ENCODE peak calls at places on chromosomes 1 and 21, in eight cellular contexts. One of them, this sample, is unnamed.

GRCh38 chr1:203408485-203409229 is 57.7 kb upstream of the FMOD start:
- DNase-seq in stimulated activated CD8-positive, alpha-beta memory T cell treated with anti-CD3 and anti-CD28 coated beads, Interleukin-7, amount 100 ng/mL, for 1 hour: no peak
- DNase-seq in activated CD8-positive, alpha-beta memory T cell treated with anti-CD3 and anti-CD28 coated beads, Interleukin-2, amount 50 U/mL, for 4 hours: no peak
- DNase-seq in NCI-H2081: no peak
- DNase-seq in T-helper 1 cell: no peak
- DNase-seq in activated CD4-positive, CD25-positive, alpha-beta regulatory T cell treated with anti-CD3 and anti-CD28 coated beads, Interleukin-2, amount 50 U/mL, for 72 hours: no peak
- DNase-seq in transverse colon: peak; percentile 75
- DNase-seq in A549: no peak
- DNase-seq in this sample: peak; percentile 73

GRCh38 chr1:25185934-25186333 is 46.4 kb downstream of the SYF2 start:
- DNase-seq in stimulated activated CD8-positive, alpha-beta memory T cell treated with anti-CD3 and anti-CD28 coated beads, Interleukin-7, amount 100 ng/mL, for 1 hour: no peak
- DNase-seq in T-helper 1 cell: no peak
- DNase-seq in transverse colon: no peak
- DNase-seq in NCI-H2081: no peak
- DNase-seq in activated CD8-positive, alpha-beta memory T cell treated with anti-CD3 and anti-CD28 coated beads, Interleukin-2, amount 50 U/mL, for 4 hours: no peak
- DNase-seq in A549: no peak
- DNase-seq in activated CD4-positive, CD25-positive, alpha-beta regulatory T cell treated with anti-CD3 and anti-CD28 coated beads, Interleukin-2, amount 50 U/mL, for 72 hours: no peak
- DNase-seq in this sample: no peak

GRCh38 chr1:226688056-226688748 is 50.9 kb downstream of the ITPKB start:
- DNase-seq in activated CD8-positive, alpha-beta memory T cell treated with anti-CD3 and anti-CD28 coated beads, Interleukin-2, amount 50 U/mL, for 4 hours: no peak
- DNase-seq in A549: no peak
- DNase-seq in activated CD4-positive, CD25-positive, alpha-beta regulatory T cell treated with anti-CD3 and anti-CD28 coated beads, Interleukin-2, amount 50 U/mL, for 72 hours: no peak
- DNase-seq in stimulated activated CD8-positive, alpha-beta memory T cell treated with anti-CD3 and anti-CD28 coated beads, Interleukin-7, amount 100 ng/mL, for 1 hour: no peak
- DNase-seq in NCI-H2081: no peak
- DNase-seq in transverse colon: no peak
- DNase-seq in T-helper 1 cell: no peak
- DNase-seq in this sample: no peak

GRCh38 chr1:3717041-3717714 is 35.1 kb upstream of the CCDC27 start:
- DNase-seq in transverse colon: no peak
- DNase-seq in NCI-H2081: peak; percentile 32
- DNase-seq in activated CD8-positive, alpha-beta memory T cell treated with anti-CD3 and anti-CD28 coated beads, Interleukin-2, amount 50 U/mL, for 4 hours: no peak
- DNase-seq in A549: no peak
- DNase-seq in activated CD4-positive, CD25-positive, alpha-beta regulatory T cell treated with anti-CD3 and anti-CD28 coated beads, Interleukin-2, amount 50 U/mL, for 72 hours: no peak
- DNase-seq in stimulated activated CD8-positive, alpha-beta memory T cell treated with anti-CD3 and anti-CD28 coated beads, Interleukin-7, amount 100 ng/mL, for 1 hour: no peak
- DNase-seq in T-helper 1 cell: no peak
- DNase-seq in this sample: no peak

GRCh38 chr1:54996869-54997710 is 1.6 kb upstream of the BSND start:
- DNase-seq in transverse colon: no peak
- DNase-seq in activated CD4-positive, CD25-positive, alpha-beta regulatory T cell treated with anti-CD3 and anti-CD28 coated beads, Interleukin-2, amount 50 U/mL, for 72 hours: no peak
- DNase-seq in T-helper 1 cell: no peak
- DNase-seq in stimulated activated CD8-positive, alpha-beta memory T cell treated with anti-CD3 and anti-CD28 coated beads, Interleukin-7, amount 100 ng/mL, for 1 hour: no peak
- DNase-seq in NCI-H2081: no peak
- DNase-seq in A549: no peak
- DNase-seq in activated CD8-positive, alpha-beta memory T cell treated with anti-CD3 and anti-CD28 coated beads, Interleukin-2, amount 50 U/mL, for 4 hours: no peak
- DNase-seq in this sample: peak; percentile 38

GRCh38 chr21:19712441-19712840 is 1285.8 kb upstream of the NCAM2 start:
- DNase-seq in activated CD8-positive, alpha-beta memory T cell treated with anti-CD3 and anti-CD28 coated beads, Interleukin-2, amount 50 U/mL, for 4 hours: no peak
- DNase-seq in T-helper 1 cell: no peak
- DNase-seq in A549: no peak
- DNase-seq in NCI-H2081: no peak
- DNase-seq in transverse colon: no peak
- DNase-seq in stimulated activated CD8-positive, alpha-beta memory T cell treated with anti-CD3 and anti-CD28 coated beads, Interleukin-7, amount 100 ng/mL, for 1 hour: no peak
- DNase-seq in activated CD4-positive, CD25-positive, alpha-beta regulatory T cell treated with anti-CD3 and anti-CD28 coated beads, Interleukin-2, amount 50 U/mL, for 72 hours: no peak
- DNase-seq in this sample: no peak

GRCh38 chr1:8598060-8598724 is 219.2 kb downstream of the RERE start:
- DNase-seq in stimulated activated CD8-positive, alpha-beta memory T cell treated with anti-CD3 and anti-CD28 coated beads, Interleukin-7, amount 100 ng/mL, for 1 hour: no peak
- DNase-seq in transverse colon: peak; percentile 26
- DNase-seq in A549: no peak
- DNase-seq in T-helper 1 cell: no peak
- DNase-seq in NCI-H2081: peak; percentile 83
- DNase-seq in activated CD4-positive, CD25-positive, alpha-beta regulatory T cell treated with anti-CD3 and anti-CD28 coated beads, Interleukin-2, amount 50 U/mL, for 72 hours: no peak
- DNase-seq in activated CD8-positive, alpha-beta memory T cell treated with anti-CD3 and anti-CD28 coated beads, Interleukin-2, amount 50 U/mL, for 4 hours: no peak
- DNase-seq in this sample: peak; percentile 48

GRCh38 chr1:59556802-59557548 is 257.8 kb upstream of the HOOK1 start:
- DNase-seq in transverse colon: peak; percentile 34
- DNase-seq in stimulated activated CD8-positive, alpha-beta memory T cell treated with anti-CD3 and anti-CD28 coated beads, Interleukin-7, amount 100 ng/mL, for 1 hour: no peak
- DNase-seq in activated CD8-positive, alpha-beta memory T cell treated with anti-CD3 and anti-CD28 coated beads, Interleukin-2, amount 50 U/mL, for 4 hours: no peak
- DNase-seq in T-helper 1 cell: no peak
- DNase-seq in A549: no peak
- DNase-seq in activated CD4-positive, CD25-positive, alpha-beta regulatory T cell treated with anti-CD3 and anti-CD28 coated beads, Interleukin-2, amount 50 U/mL, for 72 hours: no peak
- DNase-seq in NCI-H2081: no peak
- DNase-seq in this sample: peak; percentile 47

GRCh38 chr1:204313675-204314074 is 46.1 kb downstream of the PLEKHA6 start:
- DNase-seq in activated CD8-positive, alpha-beta memory T cell treated with anti-CD3 and anti-CD28 coated beads, Interleukin-2, amount 50 U/mL, for 4 hours: no peak
- DNase-seq in transverse colon: no peak
- DNase-seq in stimulated activated CD8-positive, alpha-beta memory T cell treated with anti-CD3 and anti-CD28 coated beads, Interleukin-7, amount 100 ng/mL, for 1 hour: no peak
- DNase-seq in activated CD4-positive, CD25-positive, alpha-beta regulatory T cell treated with anti-CD3 and anti-CD28 coated beads, Interleukin-2, amount 50 U/mL, for 72 hours: no peak
- DNase-seq in A549: no peak
- DNase-seq in NCI-H2081: peak; percentile 89
- DNase-seq in T-helper 1 cell: no peak
- DNase-seq in this sample: no peak

GRCh38 chr1:24118410-24119242 is 6.7 kb upstream of the MYOM3 start:
- DNase-seq in T-helper 1 cell: no peak
- DNase-seq in stimulated activated CD8-positive, alpha-beta memory T cell treated with anti-CD3 and anti-CD28 coated beads, Interleukin-7, amount 100 ng/mL, for 1 hour: no peak
- DNase-seq in transverse colon: peak; percentile 78
- DNase-seq in activated CD4-positive, CD25-positive, alpha-beta regulatory T cell treated with anti-CD3 and anti-CD28 coated beads, Interleukin-2, amount 50 U/mL, for 72 hours: no peak
- DNase-seq in A549: no peak
- DNase-seq in activated CD8-positive, alpha-beta memory T cell treated with anti-CD3 and anti-CD28 coated beads, Interleukin-2, amount 50 U/mL, for 4 hours: no peak
- DNase-seq in NCI-H2081: no peak
- DNase-seq in this sample: peak; percentile 84

GRCh38 chr1:33007190-33008050 is 29.3 kb downstream of the AK2 start:
- DNase-seq in A549: peak; percentile 84
- DNase-seq in T-helper 1 cell: no peak
- DNase-seq in transverse colon: peak; percentile 28
- DNase-seq in activated CD8-positive, alpha-beta memory T cell treated with anti-CD3 and anti-CD28 coated beads, Interleukin-2, amount 50 U/mL, for 4 hours: no peak
- DNase-seq in activated CD4-positive, CD25-positive, alpha-beta regulatory T cell treated with anti-CD3 and anti-CD28 coated beads, Interleukin-2, amount 50 U/mL, for 72 hours: no peak
- DNase-seq in NCI-H2081: no peak
- DNase-seq in stimulated activated CD8-positive, alpha-beta memory T cell treated with anti-CD3 and anti-CD28 coated beads, Interleukin-7, amount 100 ng/mL, for 1 hour: no peak
- DNase-seq in this sample: peak; percentile 80

GRCh38 chr1:115112496-115113375 is 23.4 kb upstream of the TSPAN2 start:
- DNase-seq in T-helper 1 cell: peak; percentile 35
- DNase-seq in stimulated activated CD8-positive, alpha-beta memory T cell treated with anti-CD3 and anti-CD28 coated beads, Interleukin-7, amount 100 ng/mL, for 1 hour: no peak
- DNase-seq in A549: no peak
- DNase-seq in activated CD8-positive, alpha-beta memory T cell treated with anti-CD3 and anti-CD28 coated beads, Interleukin-2, amount 50 U/mL, for 4 hours: peak; percentile 55
- DNase-seq in activated CD4-positive, CD25-positive, alpha-beta regulatory T cell treated with anti-CD3 and anti-CD28 coated beads, Interleukin-2, amount 50 U/mL, for 72 hours: peak; percentile 60
- DNase-seq in NCI-H2081: peak; percentile 23
- DNase-seq in transverse colon: peak; percentile 38
- DNase-seq in this sample: peak; percentile 34

GRCh38 chr1:21779613-21780521 is 3.1 kb downstream of the USP48 start:
- DNase-seq in activated CD4-positive, CD25-positive, alpha-beta regulatory T cell treated with anti-CD3 and anti-CD28 coated beads, Interleukin-2, amount 50 U/mL, for 72 hours: no peak
- DNase-seq in transverse colon: no peak
- DNase-seq in A549: no peak
- DNase-seq in stimulated activated CD8-positive, alpha-beta memory T cell treated with anti-CD3 and anti-CD28 coated beads, Interleukin-7, amount 100 ng/mL, for 1 hour: no peak
- DNase-seq in activated CD8-positive, alpha-beta memory T cell treated with anti-CD3 and anti-CD28 coated beads, Interleukin-2, amount 50 U/mL, for 4 hours: peak; percentile 23
- DNase-seq in NCI-H2081: no peak
- DNase-seq in T-helper 1 cell: no peak
- DNase-seq in this sample: no peak

GRCh38 chr1:108609483-108610066 is 49.7 kb downstream of the EEIG2 start:
- DNase-seq in activated CD4-positive, CD25-positive, alpha-beta regulatory T cell treated with anti-CD3 and anti-CD28 coated beads, Interleukin-2, amount 50 U/mL, for 72 hours: no peak
- DNase-seq in transverse colon: no peak
- DNase-seq in T-helper 1 cell: no peak
- DNase-seq in stimulated activated CD8-positive, alpha-beta memory T cell treated with anti-CD3 and anti-CD28 coated beads, Interleukin-7, amount 100 ng/mL, for 1 hour: no peak
- DNase-seq in A549: no peak
- DNase-seq in activated CD8-positive, alpha-beta memory T cell treated with anti-CD3 and anti-CD28 coated beads, Interleukin-2, amount 50 U/mL, for 4 hours: no peak
- DNase-seq in NCI-H2081: peak; percentile 57
- DNase-seq in this sample: no peak

GRCh38 chr1:197908695-197909336 is 6.4 kb downstream of the C1orf53 start:
- DNase-seq in NCI-H2081: no peak
- DNase-seq in activated CD4-positive, CD25-positive, alpha-beta regulatory T cell treated with anti-CD3 and anti-CD28 coated beads, Interleukin-2, amount 50 U/mL, for 72 hours: no peak
- DNase-seq in activated CD8-positive, alpha-beta memory T cell treated with anti-CD3 and anti-CD28 coated beads, Interleukin-2, amount 50 U/mL, for 4 hours: no peak
- DNase-seq in stimulated activated CD8-positive, alpha-beta memory T cell treated with anti-CD3 and anti-CD28 coated beads, Interleukin-7, amount 100 ng/mL, for 1 hour: no peak
- DNase-seq in A549: no peak
- DNase-seq in T-helper 1 cell: no peak
- DNase-seq in transverse colon: no peak
- DNase-seq in this sample: no peak

GRCh38 chr1:230307213-230307612 is 118.9 kb downstream of the PGBD5 start:
- DNase-seq in NCI-H2081: no peak
- DNase-seq in transverse colon: no peak
- DNase-seq in activated CD8-positive, alpha-beta memory T cell treated with anti-CD3 and anti-CD28 coated beads, Interleukin-2, amount 50 U/mL, for 4 hours: no peak
- DNase-seq in stimulated activated CD8-positive, alpha-beta memory T cell treated with anti-CD3 and anti-CD28 coated beads, Interleukin-7, amount 100 ng/mL, for 1 hour: no peak
- DNase-seq in T-helper 1 cell: no peak
- DNase-seq in A549: no peak
- DNase-seq in activated CD4-positive, CD25-positive, alpha-beta regulatory T cell treated with anti-CD3 and anti-CD28 coated beads, Interleukin-2, amount 50 U/mL, for 72 hours: no peak
- DNase-seq in this sample: no peak

GRCh38 chr1:27435566-27436203 is 43.3 kb downstream of the GPR3 start:
- DNase-seq in activated CD4-positive, CD25-positive, alpha-beta regulatory T cell treated with anti-CD3 and anti-CD28 coated beads, Interleukin-2, amount 50 U/mL, for 72 hours: no peak
- DNase-seq in A549: no peak
- DNase-seq in stimulated activated CD8-positive, alpha-beta memory T cell treated with anti-CD3 and anti-CD28 coated beads, Interleukin-7, amount 100 ng/mL, for 1 hour: no peak
- DNase-seq in activated CD8-positive, alpha-beta memory T cell treated with anti-CD3 and anti-CD28 coated beads, Interleukin-2, amount 50 U/mL, for 4 hours: no peak
- DNase-seq in NCI-H2081: no peak
- DNase-seq in transverse colon: no peak
- DNase-seq in T-helper 1 cell: no peak
- DNase-seq in this sample: no peak

GRCh38 chr1:75554870-75555269 is 56.0 kb downstream of the SLC44A5 start:
- DNase-seq in activated CD4-positive, CD25-positive, alpha-beta regulatory T cell treated with anti-CD3 and anti-CD28 coated beads, Interleukin-2, amount 50 U/mL, for 72 hours: no peak
- DNase-seq in transverse colon: no peak
- DNase-seq in T-helper 1 cell: no peak
- DNase-seq in activated CD8-positive, alpha-beta memory T cell treated with anti-CD3 and anti-CD28 coated beads, Interleukin-2, amount 50 U/mL, for 4 hours: no peak
- DNase-seq in NCI-H2081: no peak
- DNase-seq in A549: no peak
- DNase-seq in stimulated activated CD8-positive, alpha-beta memory T cell treated with anti-CD3 and anti-CD28 coated beads, Interleukin-7, amount 100 ng/mL, for 1 hour: no peak
- DNase-seq in this sample: no peak

GRCh38 chr1:84842748-84843231 is 50.2 kb downstream of the LPAR3 start:
- DNase-seq in A549: no peak
- DNase-seq in transverse colon: no peak
- DNase-seq in NCI-H2081: no peak
- DNase-seq in T-helper 1 cell: no peak
- DNase-seq in stimulated activated CD8-positive, alpha-beta memory T cell treated with anti-CD3 and anti-CD28 coated beads, Interleukin-7, amount 100 ng/mL, for 1 hour: no peak
- DNase-seq in activated CD8-positive, alpha-beta memory T cell treated with anti-CD3 and anti-CD28 coated beads, Interleukin-2, amount 50 U/mL, for 4 hours: no peak
- DNase-seq in activated CD4-positive, CD25-positive, alpha-beta regulatory T cell treated with anti-CD3 and anti-CD28 coated beads, Interleukin-2, amount 50 U/mL, for 72 hours: no peak
- DNase-seq in this sample: no peak

GRCh38 chr1:111334169-111334568 is 43.5 kb downstream of the CHIA start:
- DNase-seq in transverse colon: no peak
- DNase-seq in T-helper 1 cell: peak; percentile 43
- DNase-seq in activated CD8-positive, alpha-beta memory T cell treated with anti-CD3 and anti-CD28 coated beads, Interleukin-2, amount 50 U/mL, for 4 hours: peak; percentile 45
- DNase-seq in NCI-H2081: no peak
- DNase-seq in activated CD4-positive, CD25-positive, alpha-beta regulatory T cell treated with anti-CD3 and anti-CD28 coated beads, Interleukin-2, amount 50 U/mL, for 72 hours: no peak
- DNase-seq in stimulated activated CD8-positive, alpha-beta memory T cell treated with anti-CD3 and anti-CD28 coated beads, Interleukin-7, amount 100 ng/mL, for 1 hour: no peak
- DNase-seq in A549: no peak
- DNase-seq in this sample: peak; percentile 57